ENCODE peak calls at places on chromosomes 12 and 14, in eight cellular contexts. T, D, H, M, Q, V, F and Z are unnamed samples.

GRCh38 chr12:18320036-18320617 is 58.8 kb downstream of the PIK3C2G start:
- DNase-seq in T (no peak), D (no peak), H (peak; percentile 73), M (peak; percentile 74), Q (no peak), V (no peak), F (no peak), Z (no peak)

GRCh38 chr12:132797820-132798570 is 30.7 kb downstream of the GOLGA3 start:
- DNase-seq in T (no peak), D (no peak), H (no peak), M (no peak), Q (no peak), V (no peak), F (no peak), Z (no peak)

GRCh38 chr12:52506858-52507715 is 13.1 kb downstream of the KRT5 start:
- DNase-seq in T (no peak), D (no peak), H (peak; percentile 61), M (peak; percentile 17), Q (no peak), V (no peak), F (no peak), Z (no peak)

GRCh38 chr12:106284294-106285105 is 18.0 kb upstream of the TCP11L2 start:
- DNase-seq in T (no peak), D (no peak), H (no peak), M (peak; percentile 91), Q (no peak), V (no peak), F (no peak), Z (no peak)

GRCh38 chr14:32731249-32731648 is 207.4 kb upstream of the NPAS3 start:
- DNase-seq in T (no peak), D (no peak), H (no peak), M (no peak), Q (no peak), V (no peak), F (no peak), Z (no peak)

GRCh38 chr12:52455818-52456217 is 3.9 kb upstream of the KRT6B start:
- DNase-seq in T (no peak), D (no peak), H (no peak), M (no peak), Q (no peak), V (no peak), F (no peak), Z (no peak)

GRCh38 chr12:116515674-116516073 is 43.5 kb upstream of the MAP1LC3B2 start:
- DNase-seq in T (no peak), D (no peak), H (no peak), M (no peak), Q (no peak), V (no peak), F (no peak), Z (no peak)

GRCh38 chr14:42140831-42141279 is 534.2 kb downstream of the LRFN5 start:
- DNase-seq in T (no peak), D (no peak), H (peak; percentile 64), M (no peak), Q (no peak), V (no peak), F (no peak), Z (no peak)

GRCh38 chr12:12398026-12398859 is 41.4 kb downstream of the BORCS5 start:
- DNase-seq in T (peak; percentile 90), D (no peak), H (peak; percentile 97), M (peak; percentile 89), Q (peak; percentile 88), V (peak; percentile 58), F (no peak), Z (peak; percentile 30)

GRCh38 chr14:95946867-95947266 is 70.2 kb downstream of the TUNAR start:
- DNase-seq in T (no peak), D (no peak), H (no peak), M (no peak), Q (no peak), V (no peak), F (no peak), Z (no peak)

GRCh38 chr14:50784683-50785505 is 46.1 kb downstream of the NIN start:
- DNase-seq in T (no peak), D (peak; percentile 59), H (no peak), M (no peak), Q (no peak), V (no peak), F (no peak), Z (no peak)

GRCh38 chr12:7495136-7495535 is 8.4 kb downstream of the CD163 start:
- DNase-seq in T (no peak), D (no peak), H (no peak), M (no peak), Q (no peak), V (no peak), F (no peak), Z (no peak)

GRCh38 chr12:6954754-6955461 is 3.8 kb downstream of the PTPN6 start:
- DNase-seq in T (no peak), D (no peak), H (no peak), M (no peak), Q (peak; percentile 60), V (no peak), F (no peak), Z (no peak)

GRCh38 chr12:104672501-104673265 is 215.9 kb downstream of the CHST11 start:
- DNase-seq in T (no peak), D (no peak), H (peak; percentile 51), M (no peak), Q (peak; percentile 89), V (no peak), F (no peak), Z (no peak)

GRCh38 chr14:38098074-38098846 is 109.4 kb upstream of the SSTR1 start:
- DNase-seq in T (no peak), D (no peak), H (no peak), M (no peak), Q (no peak), V (no peak), F (no peak), Z (no peak)

GRCh38 chr12:4720637-4720995 is 416 bp downstream of the GALNT8 start:
- DNase-seq in T (no peak), D (no peak), H (no peak), M (no peak), Q (no peak), V (no peak), F (no peak), Z (peak; percentile 32)

GRCh38 chr12:111270128-111270651 is 98.7 kb downstream of the PHETA1 start:
- DNase-seq in T (no peak), D (no peak), H (no peak), M (no peak), Q (no peak), V (no peak), F (no peak), Z (no peak)

GRCh38 chr14:94685166-94685581 is 73.0 kb downstream of the SERPINA3 start:
- DNase-seq in T (no peak), D (no peak), H (peak; percentile 23), M (peak; percentile 28), Q (peak; percentile 48), V (no peak), F (no peak), Z (no peak)

GRCh38 chr14:97916669-97917068 is 1119.5 kb downstream of the VRK1 start:
- DNase-seq in T (no peak), D (no peak), H (no peak), M (no peak), Q (no peak), V (no peak), F (no peak), Z (no peak)

GRCh38 chr12:130179191-130179590 is 16.9 kb downstream of the FZD10 start:
- DNase-seq in T (no peak), D (no peak), H (no peak), M (no peak), Q (peak; percentile 42), V (no peak), F (no peak), Z (no peak)

GRCh38 chr14:22557846-22558220 is 31.2 kb downstream of the DAD1 start:
- DNase-seq in T (no peak), D (no peak), H (no peak), M (no peak), Q (no peak), V (no peak), F (no peak), Z (no peak)

GRCh38 chr12:34347367-34347766 is 325.1 kb downstream of the ALG10 start:
- DNase-seq in T (no peak), D (no peak), H (peak; percentile 79), M (peak; percentile 18), Q (no peak), V (no peak), F (no peak), Z (no peak)

DNA sequence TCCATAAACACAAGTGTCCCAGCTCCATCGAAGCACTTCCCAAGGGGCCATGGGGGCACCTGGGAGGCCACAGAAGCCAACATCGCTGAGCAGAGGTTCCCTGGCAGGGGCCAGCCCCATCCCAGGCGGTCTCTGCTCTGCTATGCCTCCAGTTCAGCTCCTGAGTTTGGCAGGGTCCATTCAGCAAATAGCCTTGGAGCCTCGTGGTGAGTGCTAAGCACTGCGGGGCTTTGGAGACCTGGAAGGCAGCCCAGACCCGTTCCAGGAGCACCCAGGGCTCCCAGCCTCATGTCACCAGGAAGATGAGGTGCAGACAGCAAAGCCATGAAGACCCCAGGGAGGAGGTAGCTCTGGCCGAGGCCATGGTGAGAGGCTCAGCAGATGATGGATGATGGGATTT is 109.5 kb downstream of the LGMN start:
- DNase-seq in T (no peak), D (no peak), H (no peak), M (no peak), Q (no peak), V (no peak), F (no peak), Z (no peak)
- TF ChIP-seq EP300 in T (no peak), D (no peak), H (no peak), M (no peak), Q (no peak), V (no peak), F (no peak), Z (no peak)

GRCh38 chr12:124451637-124452243 is 115.7 kb downstream of the NCOR2 start:
- DNase-seq in T (no peak), D (no peak), H (no peak), M (no peak), Q (no peak), V (no peak), F (no peak), Z (no peak)
- TF ChIP-seq EP300 in T (no peak), D (no peak), H (no peak), M (no peak), Q (no peak), V (no peak), F (no peak), Z (no peak)

DNA sequence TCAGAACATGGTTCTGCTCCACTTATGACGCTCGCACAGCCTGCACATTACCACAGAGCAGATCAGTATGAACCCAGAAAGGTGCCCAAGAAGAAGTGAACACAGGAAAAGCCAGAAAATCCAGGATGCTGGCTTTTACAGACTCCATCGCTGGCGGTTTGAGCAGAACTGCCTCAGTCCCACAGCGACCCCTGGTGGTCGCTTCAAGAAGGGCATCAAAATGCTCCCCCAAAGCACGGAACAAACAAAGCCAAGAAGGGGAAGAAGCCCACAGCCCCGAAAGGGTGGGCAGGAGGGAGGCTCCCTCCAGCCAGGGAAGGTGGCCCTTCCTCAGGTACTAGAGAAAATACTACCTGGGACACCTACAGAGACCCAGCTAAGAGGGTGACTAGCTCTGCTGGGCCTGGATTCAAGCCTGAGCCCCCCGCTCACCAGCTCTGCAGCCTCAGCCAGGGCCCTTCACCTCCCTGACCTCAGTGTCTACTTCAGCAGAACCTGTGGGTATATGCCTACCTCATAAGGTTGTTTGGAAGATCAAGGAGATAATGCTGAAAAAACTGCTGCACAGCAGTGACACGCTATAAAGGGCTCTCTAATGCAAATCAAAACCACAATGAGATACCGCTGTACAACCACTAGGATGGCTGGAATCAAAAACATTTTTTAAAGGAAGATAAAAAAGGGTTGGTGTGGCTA is 98.1 kb downstream of the NCOR2 start:
- DNase-seq in T (no peak), D (no peak), H (peak; percentile 58), M (no peak), Q (no peak), V (no peak), F (no peak), Z (no peak)
- TF ChIP-seq EP300 in T (no peak), D (no peak), H (no peak), M (no peak), Q (no peak), V (no peak), F (no peak), Z (no peak)

GRCh38 chr12:14613718-14614117 is 46.0 kb upstream of the PLBD1 start:
- DNase-seq in T (no peak), D (no peak), H (no peak), M (no peak), Q (no peak), V (no peak), F (no peak), Z (no peak)
- TF ChIP-seq EP300 in T (no peak), D (no peak), H (no peak), M (no peak), Q (no peak), V (no peak), F (no peak), Z (no peak)